ENCODE peak calls at places on chromosomes 4 and X, in eight cellular contexts. E, R, H, B, I, S, U and V are unnamed samples.

GRCh38 chr4:118277243-118277642 is 75.6 kb downstream of the PRSS12 start:
- DNase-seq in B (no peak), S (no peak), U (no peak), I (no peak), R (no peak), H (no peak), E (no peak), V (peak)

GRCh38 chr4:54495091-54495490 is 162.7 kb upstream of the KIT start:
- DNase-seq in S (no peak), B (peak), E (no peak), U (no peak), R (no peak), I (no peak), H (no peak), V (no peak)

GRCh38 chr4:78058591-78059523 is 1.7 kb downstream of the FRAS1 start:
- DNase-seq in R (peak), S (peak), B (peak), U (peak), H (peak), E (no peak), I (peak), V (peak)

GRCh38 chr4:5511791-5512190 is 196.6 kb downstream of the EVC2 start:
- DNase-seq in U (peak), I (no peak), B (peak), S (no peak), E (no peak), R (no peak), H (no peak), V (no peak)

GRCh38 chr4:130393246-130394041 is 1297.5 kb downstream of the C4orf33 start:
- DNase-seq in I (no peak), E (no peak), S (peak), R (no peak), H (no peak), B (peak), U (peak), V (no peak)

GRCh38 chr4:3451956-3452355 is 10.2 kb downstream of the HGFAC start:
- DNase-seq in H (no peak), R (no peak), E (no peak), U (peak), B (peak), S (peak), I (no peak), V (no peak)

GRCh38 chr4:48315728-48316630 is 25.4 kb upstream of the SLAIN2 start:
- DNase-seq in U (peak), S (peak), I (no peak), H (peak), R (no peak), E (peak), B (peak), V (no peak)

GRCh38 chrX:107729558-107730297 is 45.9 kb downstream of the TSC22D3 start:
- DNase-seq in I (no peak), B (no peak), E (no peak), U (no peak), S (no peak), R (no peak), H (no peak), V (no peak)